ENCODE peak calls at places on chromosomes 6 and 20, in four cellular contexts. X is CD4-positive, alpha-beta T cell; Q is H9; S is NCI-H524. F is an unnamed sample.

GRCh38 chr20:1775117-1775516 is 117.5 kb upstream of the SIRPG start:
- DNase-seq in X (no peak), Q (no peak), S (no peak), F (no peak)

GRCh38 chr6:137775720-137776119 is 91.3 kb upstream of the TNFAIP3 start:
- DNase-seq in X (no peak), Q (no peak), S (no peak), F (no peak)

GRCh38 chr6:157982297-157982579 is 575 bp downstream of the SYNJ2 start:
- DNase-seq in X (peak), Q (peak), S (no peak), F (no peak)

GRCh38 chr20:1020614-1021013 is 18.5 kb upstream of the RSPO4 start:
- DNase-seq in X (no peak), Q (no peak), S (no peak), F (no peak)

GRCh38 chr6:118968416-118968815 is 33.5 kb upstream of the MCM9 start:
- DNase-seq in X (no peak), Q (no peak), S (peak), F (no peak)

GRCh38 chr6:107120404-107120803 is 5.1 kb upstream of the BEND3 start:
- DNase-seq in X (no peak), Q (no peak), S (no peak), F (no peak)

GRCh38 chr6:71277926-71278594 is 10.6 kb upstream of the OGFRL1 start:
- DNase-seq in X (no peak), Q (no peak), S (no peak), F (no peak)

GRCh38 chr6:104325341-104326172 is 534.2 kb downstream of the HACE1 start:
- DNase-seq in X (no peak), Q (no peak), S (peak), F (no peak)

GRCh38 chr20:48007356-48007755 is 222.1 kb upstream of the SULF2 start:
- DNase-seq in X (no peak), Q (no peak), S (no peak), F (no peak)

GRCh38 chr20:63942250-63943006 is 13.8 kb downstream of the UCKL1 start:
- DNase-seq in X (peak), Q (peak), S (no peak), F (peak)

GRCh38 chr6:17347012-17347411 is 46.4 kb upstream of the CAP2 start:
- DNase-seq in X (no peak), Q (no peak), S (no peak), F (no peak)

GRCh38 chr20:63032026-63032800 is 25.4 kb upstream of the BHLHE23 start:
- DNase-seq in X (no peak), Q (no peak), S (no peak), F (no peak)

GRCh38 chr20:20130399-20130798 is 78.1 kb downstream of the CFAP61 start:
- DNase-seq in X (no peak), Q (no peak), S (peak), F (no peak)

GRCh38 chr6:34243131-34243771 is 5.6 kb downstream of the SMIM29 start:
- DNase-seq in X (no peak), Q (no peak), S (no peak), F (no peak)

GRCh38 chr6:121666809-121667208 is 231.4 kb downstream of the GJA1 start:
- DNase-seq in X (no peak), Q (no peak), S (no peak), F (no peak)

GRCh38 chr6:39102024-39102820 is 12.8 kb downstream of the SAYSD1 start:
- DNase-seq in X (no peak), Q (peak), S (no peak), F (peak)

GRCh38 chr6:6654599-6655575 is 66.4 kb downstream of the LY86 start:
- DNase-seq in X (no peak), Q (no peak), S (no peak), F (no peak)

GRCh38 chr6:122012576-122012975 is 386.9 kb upstream of the HSF2 start:
- DNase-seq in X (no peak), Q (no peak), S (no peak), F (no peak)

GRCh38 chr6:20686142-20686541 is 151.9 kb downstream of the CDKAL1 start:
- DNase-seq in X (no peak), Q (peak), S (peak), F (no peak)

GRCh38 chr6:8914700-8915099 is 479.4 kb upstream of the SLC35B3 start:
- DNase-seq in X (no peak), Q (no peak), S (no peak), F (no peak)

GRCh38 chr20:57770852-57771746 is 61.3 kb upstream of the PMEPA1 start:
- DNase-seq in X (no peak), Q (no peak), S (no peak), F (no peak)

GRCh38 chr6:139109558-139109957 is 25.3 kb upstream of the HECA start:
- DNase-seq in X (no peak), Q (peak), S (peak), F (no peak)

GRCh38 chr6:133947302-133947900 is 5.6 kb upstream of the TBPL1 start:
- DNase-seq in X (no peak), Q (no peak), S (peak), F (no peak)

GRCh38 chr6:215335-216034 is 76.8 kb upstream of the DUSP22 start:
- DNase-seq in X (peak), Q (no peak), S (no peak), F (no peak)

GRCh38 chr6:141105481-141105880 is 1027.2 kb upstream of the GJE1 start:
- DNase-seq in X (no peak), Q (peak), S (no peak), F (no peak)

GRCh38 chr20:43442310-43442880 is 15.3 kb upstream of the SRSF6 start:
- DNase-seq in X (no peak), Q (peak), S (peak), F (no peak)